ENCODE peak calls at places on chromosomes 7 and 10, in five cellular contexts. Z is lower leg skin; W is AG09319; H is activated T-cell treated with anti-CD3 and anti-CD28 coated beads, Interleukin-2, amount 50 U/mL, for 72 hours; N is Daoy. X is an unnamed sample.

GRCh38 chr10:86518781-86519180 is 2.8 kb downstream of the WAPL start:
- DNase-seq in Z (no peak), W (no peak), H (no peak), N (no peak), X (no peak)

GRCh38 chr7:92588561-92588960 is 1.6 kb downstream of the FAM133B start:
- DNase-seq in Z (no peak), W (no peak), H (peak; percentile 28), N (no peak), X (no peak)

GRCh38 chr7:5420108-5420840 is 3.4 kb downstream of the TNRC18 start:
- DNase-seq in Z (no peak), W (no peak), H (peak; percentile 39), N (peak; percentile 52), X (no peak)

GRCh38 chr7:38704751-38705150 is 73.6 kb upstream of the AMPH start:
- DNase-seq in Z (no peak), W (no peak), H (no peak), N (no peak), X (no peak)

GRCh38 chr7:36726806-36727503 is 2.7 kb upstream of the AOAH start:
- DNase-seq in Z (no peak), W (no peak), H (peak; percentile 59), N (no peak), X (no peak)

GRCh38 chr7:122674502-122674901 is 24.4 kb downstream of the RNF133 start:
- DNase-seq in Z (no peak), W (peak; percentile 10), H (no peak), N (peak; percentile 56), X (no peak)

GRCh38 chr10:127553431-127553830 is 4.3 kb downstream of the NPS start:
- DNase-seq in Z (no peak), W (no peak), H (no peak), N (peak; percentile 43), X (no peak)

GRCh38 chr7:118777308-118777707 is 552.8 kb downstream of the ANKRD7 start:
- DNase-seq in Z (no peak), W (no peak), H (no peak), N (no peak), X (no peak)

GRCh38 chr10:110733256-110733952 is 89.3 kb downstream of the RBM20 start:
- DNase-seq in Z (no peak), W (no peak), H (no peak), N (peak; percentile 38), X (no peak)

GRCh38 chr7:35749548-35749947 is 51.3 kb upstream of the SEPTIN7 start:
- DNase-seq in Z (no peak), W (no peak), H (no peak), N (no peak), X (no peak)

GRCh38 chr10:115706482-115707076 is 566.4 kb downstream of the GFRA1 start:
- DNase-seq in Z (no peak), W (peak; percentile 2), H (no peak), N (peak; percentile 3), X (no peak)

GRCh38 chr7:74023037-74023436 is 4.9 kb upstream of the ELN start:
- DNase-seq in Z (peak; percentile 70), W (peak; percentile 25), H (no peak), N (peak; percentile 91), X (no peak)

GRCh38 chr10:77274046-77274795 is 363.4 kb downstream of the KCNMA1 start:
- DNase-seq in Z (no peak), W (no peak), H (no peak), N (peak; percentile 61), X (peak; percentile 87)

GRCh38 chr10:29543715-29544114 is 91.1 kb downstream of the SVIL start:
- DNase-seq in Z (no peak), W (no peak), H (no peak), N (no peak), X (no peak)

GRCh38 chr10:91652364-91652763 is 19.5 kb upstream of the PPP1R3C start:
- DNase-seq in Z (no peak), W (peak; percentile 55), H (no peak), N (peak; percentile 86), X (peak; percentile 99)